ENCODE peak calls at places on chromosomes 3 and 15, in seven cellular contexts. One of them, this sample, is unnamed.

GRCh38 chr3:177146646-177147045 is 50.6 kb downstream of the TBL1XR1 start:
- DNase-seq in GM23248: peak
- DNase-seq in dorsolateral prefrontal cortex: no peak
- DNase-seq in hepatocyte: no peak
- DNase-seq in fibroblast of mammary gland: peak
- DNase-seq in colonic mucosa: no peak
- DNase-seq in OCI-LY7: no peak
- DNase-seq in this sample: no peak

GRCh38 chr15:70835415-70835814 is 18.5 kb downstream of the LARP6 start:
- DNase-seq in GM23248: peak
- DNase-seq in dorsolateral prefrontal cortex: peak
- DNase-seq in hepatocyte: no peak
- DNase-seq in fibroblast of mammary gland: peak
- DNase-seq in colonic mucosa: no peak
- DNase-seq in OCI-LY7: no peak
- DNase-seq in this sample: no peak

GRCh38 chr3:38039899-38040261 is 872 bp downstream of the DLEC1 start:
- DNase-seq in GM23248: peak
- DNase-seq in dorsolateral prefrontal cortex: peak
- DNase-seq in hepatocyte: peak
- DNase-seq in fibroblast of mammary gland: peak
- DNase-seq in colonic mucosa: peak
- DNase-seq in OCI-LY7: peak
- DNase-seq in this sample: no peak

GRCh38 chr3:46845397-46845859 is 17.8 kb downstream of the MYL3 start:
- DNase-seq in GM23248: peak
- DNase-seq in dorsolateral prefrontal cortex: peak
- DNase-seq in hepatocyte: peak
- DNase-seq in fibroblast of mammary gland: peak
- DNase-seq in colonic mucosa: peak
- DNase-seq in OCI-LY7: no peak
- DNase-seq in this sample: peak

GRCh38 chr15:62125763-62126162 is 39.3 kb downstream of the C2CD4B start:
- DNase-seq in GM23248: peak
- DNase-seq in dorsolateral prefrontal cortex: no peak
- DNase-seq in hepatocyte: peak
- DNase-seq in fibroblast of mammary gland: peak
- DNase-seq in colonic mucosa: peak
- DNase-seq in OCI-LY7: peak
- DNase-seq in this sample: peak

GRCh38 chr3:114464548-114464947 is 170.7 kb downstream of the TIGIT start:
- DNase-seq in GM23248: no peak
- DNase-seq in dorsolateral prefrontal cortex: no peak
- DNase-seq in hepatocyte: no peak
- DNase-seq in fibroblast of mammary gland: no peak
- DNase-seq in colonic mucosa: no peak
- DNase-seq in OCI-LY7: no peak
- DNase-seq in this sample: no peak

GRCh38 chr3:113743006-113743639 is 2.9 kb downstream of the NAA50 start:
- DNase-seq in GM23248: no peak
- DNase-seq in dorsolateral prefrontal cortex: no peak
- DNase-seq in hepatocyte: no peak
- DNase-seq in fibroblast of mammary gland: no peak
- DNase-seq in colonic mucosa: no peak
- DNase-seq in OCI-LY7: peak
- DNase-seq in this sample: no peak

GRCh38 chr3:148528024-148528423 is 169.7 kb upstream of the AGTR1 start:
- DNase-seq in GM23248: peak
- DNase-seq in dorsolateral prefrontal cortex: no peak
- DNase-seq in hepatocyte: no peak
- DNase-seq in fibroblast of mammary gland: peak
- DNase-seq in colonic mucosa: no peak
- DNase-seq in OCI-LY7: no peak
- DNase-seq in this sample: no peak

GRCh38 chr3:87413821-87414220 is 137.4 kb upstream of the POU1F1 start:
- DNase-seq in GM23248: peak
- DNase-seq in dorsolateral prefrontal cortex: no peak
- DNase-seq in hepatocyte: no peak
- DNase-seq in fibroblast of mammary gland: no peak
- DNase-seq in colonic mucosa: no peak
- DNase-seq in OCI-LY7: no peak
- DNase-seq in this sample: no peak

GRCh38 chr15:85870216-85871014 is 75.7 kb upstream of the KLHL25 start:
- DNase-seq in GM23248: no peak
- DNase-seq in dorsolateral prefrontal cortex: no peak
- DNase-seq in hepatocyte: no peak
- DNase-seq in fibroblast of mammary gland: no peak
- DNase-seq in colonic mucosa: no peak
- DNase-seq in OCI-LY7: no peak
- DNase-seq in this sample: no peak

GRCh38 chr3:10419637-10420232 is 85.7 kb downstream of the ATP2B2 start:
- DNase-seq in GM23248: no peak
- DNase-seq in dorsolateral prefrontal cortex: no peak
- DNase-seq in hepatocyte: no peak
- DNase-seq in fibroblast of mammary gland: no peak
- DNase-seq in colonic mucosa: no peak
- DNase-seq in OCI-LY7: peak
- DNase-seq in this sample: no peak

GRCh38 chr15:71526061-71526460 is 284.3 kb upstream of the NR2E3 start:
- DNase-seq in GM23248: peak
- DNase-seq in dorsolateral prefrontal cortex: no peak
- DNase-seq in hepatocyte: peak
- DNase-seq in fibroblast of mammary gland: no peak
- DNase-seq in colonic mucosa: no peak
- DNase-seq in OCI-LY7: no peak
- DNase-seq in this sample: peak

GRCh38 chr3:42780892-42781700 is 8.0 kb upstream of the CCDC13 start:
- DNase-seq in GM23248: peak
- DNase-seq in dorsolateral prefrontal cortex: no peak
- DNase-seq in hepatocyte: peak
- DNase-seq in fibroblast of mammary gland: peak
- DNase-seq in colonic mucosa: peak
- DNase-seq in OCI-LY7: peak
- DNase-seq in this sample: peak

GRCh38 chr3:151837057-151837456 is 23.1 kb downstream of the AADAC start:
- DNase-seq in GM23248: peak
- DNase-seq in dorsolateral prefrontal cortex: no peak
- DNase-seq in hepatocyte: peak
- DNase-seq in fibroblast of mammary gland: peak
- DNase-seq in colonic mucosa: no peak
- DNase-seq in OCI-LY7: no peak
- DNase-seq in this sample: peak

GRCh38 chr3:151395806-151396205 is 11.3 kb upstream of the P2RY12 start:
- DNase-seq in GM23248: peak
- DNase-seq in dorsolateral prefrontal cortex: no peak
- DNase-seq in hepatocyte: no peak
- DNase-seq in fibroblast of mammary gland: peak
- DNase-seq in colonic mucosa: no peak
- DNase-seq in OCI-LY7: no peak
- DNase-seq in this sample: no peak

GRCh38 chr3:64300790-64301423 is 75.6 kb upstream of the PRICKLE2 start:
- DNase-seq in GM23248: peak
- DNase-seq in dorsolateral prefrontal cortex: no peak
- DNase-seq in hepatocyte: no peak
- DNase-seq in fibroblast of mammary gland: peak
- DNase-seq in colonic mucosa: no peak
- DNase-seq in OCI-LY7: no peak
- DNase-seq in this sample: no peak

GRCh38 chr15:41581110-41581509 is 22.1 kb downstream of the TYRO3 start:
- DNase-seq in GM23248: peak
- DNase-seq in dorsolateral prefrontal cortex: no peak
- DNase-seq in hepatocyte: peak
- DNase-seq in fibroblast of mammary gland: no peak
- DNase-seq in colonic mucosa: no peak
- DNase-seq in OCI-LY7: peak
- DNase-seq in this sample: peak

GRCh38 chr15:39429898-39430357 is 151.0 kb upstream of the THBS1 start:
- DNase-seq in GM23248: peak
- DNase-seq in dorsolateral prefrontal cortex: no peak
- DNase-seq in hepatocyte: peak
- DNase-seq in fibroblast of mammary gland: peak
- DNase-seq in colonic mucosa: no peak
- DNase-seq in OCI-LY7: no peak
- DNase-seq in this sample: no peak

GRCh38 chr3:156332304-156332703 is 211.9 kb downstream of the KCNAB1 start:
- DNase-seq in GM23248: no peak
- DNase-seq in dorsolateral prefrontal cortex: no peak
- DNase-seq in hepatocyte: no peak
- DNase-seq in fibroblast of mammary gland: no peak
- DNase-seq in colonic mucosa: no peak
- DNase-seq in OCI-LY7: no peak
- DNase-seq in this sample: no peak

GRCh38 chr3:115401891-115402501 is 221.3 kb upstream of the GAP43 start:
- DNase-seq in GM23248: peak
- DNase-seq in dorsolateral prefrontal cortex: no peak
- DNase-seq in hepatocyte: no peak
- DNase-seq in fibroblast of mammary gland: peak
- DNase-seq in colonic mucosa: no peak
- DNase-seq in OCI-LY7: no peak
- DNase-seq in this sample: no peak

GRCh38 chr3:54882114-54882833 is 45.6 kb downstream of the LRTM1 start:
- DNase-seq in GM23248: peak
- DNase-seq in dorsolateral prefrontal cortex: no peak
- DNase-seq in hepatocyte: peak
- DNase-seq in fibroblast of mammary gland: peak
- DNase-seq in colonic mucosa: no peak
- DNase-seq in OCI-LY7: no peak
- DNase-seq in this sample: no peak

GRCh38 chr15:93974804-93975481 is 256.4 kb upstream of the MCTP2 start:
- DNase-seq in GM23248: peak
- DNase-seq in dorsolateral prefrontal cortex: no peak
- DNase-seq in hepatocyte: peak
- DNase-seq in fibroblast of mammary gland: peak
- DNase-seq in colonic mucosa: no peak
- DNase-seq in OCI-LY7: no peak
- DNase-seq in this sample: peak

GRCh38 chr3:85785766-85786165 is 827.0 kb downstream of the CADM2 start:
- DNase-seq in GM23248: no peak
- DNase-seq in dorsolateral prefrontal cortex: no peak
- DNase-seq in hepatocyte: no peak
- DNase-seq in fibroblast of mammary gland: peak
- DNase-seq in colonic mucosa: no peak
- DNase-seq in OCI-LY7: no peak
- DNase-seq in this sample: no peak

GRCh38 chr3:62246094-62246493 is 127.3 kb downstream of the FEZF2 start:
- DNase-seq in GM23248: no peak
- DNase-seq in dorsolateral prefrontal cortex: no peak
- DNase-seq in hepatocyte: no peak
- DNase-seq in fibroblast of mammary gland: no peak
- DNase-seq in colonic mucosa: no peak
- DNase-seq in OCI-LY7: no peak
- DNase-seq in this sample: no peak
- H3K4me3 ChIP-seq in GM23248: no peak
- H3K4me3 ChIP-seq in dorsolateral prefrontal cortex: no peak
- H3K4me3 ChIP-seq in hepatocyte: no peak
- H3K4me3 ChIP-seq in fibroblast of mammary gland: no peak
- H3K4me3 ChIP-seq in colonic mucosa: no peak
- H3K4me3 ChIP-seq in OCI-LY7: no peak
- H3K4me3 ChIP-seq in this sample: no peak

DNA sequence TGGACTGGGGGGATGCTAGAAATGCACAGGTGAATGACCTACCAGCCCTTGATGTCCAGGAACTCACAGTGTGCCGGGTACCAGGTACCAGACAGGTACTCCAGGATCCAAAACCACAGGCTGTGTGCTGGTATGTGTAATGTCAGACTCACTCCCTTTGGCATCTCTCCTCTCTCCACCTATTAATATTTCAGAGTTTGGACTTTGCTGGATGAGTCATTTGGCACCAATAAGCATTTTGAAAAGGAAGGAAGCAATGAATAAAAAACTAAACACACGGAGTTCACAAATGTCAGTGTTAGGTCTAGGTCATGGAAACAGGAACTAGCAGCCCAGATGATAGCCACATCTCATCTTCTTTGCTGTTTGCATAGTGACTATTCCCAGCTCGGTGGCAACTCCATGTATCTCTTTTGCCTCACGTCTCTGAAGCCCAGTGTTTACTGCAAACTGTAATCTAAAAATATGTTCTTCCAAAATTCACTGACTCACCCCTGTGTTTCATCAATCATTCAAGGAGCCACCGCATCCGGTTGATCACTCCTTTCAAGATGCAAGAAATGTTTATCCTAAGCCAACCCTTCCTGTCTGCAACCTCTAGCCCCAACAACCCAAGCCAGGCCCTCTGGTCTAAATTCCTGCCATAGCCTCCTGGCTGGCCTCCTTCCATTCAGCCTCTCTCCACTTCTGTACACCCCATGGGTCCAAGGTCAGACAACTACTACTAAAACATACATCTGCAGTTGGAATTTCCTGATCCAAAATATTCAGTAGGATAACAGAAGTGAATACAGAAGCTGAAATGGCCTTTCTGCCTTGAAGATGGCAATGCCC is 8.4 kb downstream of the ITGB5 start:
- DNase-seq in GM23248: peak
- DNase-seq in dorsolateral prefrontal cortex: no peak
- DNase-seq in hepatocyte: peak
- DNase-seq in fibroblast of mammary gland: peak
- DNase-seq in colonic mucosa: peak
- DNase-seq in OCI-LY7: no peak
- DNase-seq in this sample: peak
- H3K4me3 ChIP-seq in GM23248: peak
- H3K4me3 ChIP-seq in dorsolateral prefrontal cortex: no peak
- H3K4me3 ChIP-seq in hepatocyte: no peak
- H3K4me3 ChIP-seq in fibroblast of mammary gland: no peak
- H3K4me3 ChIP-seq in colonic mucosa: no peak
- H3K4me3 ChIP-seq in OCI-LY7: no peak
- H3K4me3 ChIP-seq in this sample: no peak

DNA sequence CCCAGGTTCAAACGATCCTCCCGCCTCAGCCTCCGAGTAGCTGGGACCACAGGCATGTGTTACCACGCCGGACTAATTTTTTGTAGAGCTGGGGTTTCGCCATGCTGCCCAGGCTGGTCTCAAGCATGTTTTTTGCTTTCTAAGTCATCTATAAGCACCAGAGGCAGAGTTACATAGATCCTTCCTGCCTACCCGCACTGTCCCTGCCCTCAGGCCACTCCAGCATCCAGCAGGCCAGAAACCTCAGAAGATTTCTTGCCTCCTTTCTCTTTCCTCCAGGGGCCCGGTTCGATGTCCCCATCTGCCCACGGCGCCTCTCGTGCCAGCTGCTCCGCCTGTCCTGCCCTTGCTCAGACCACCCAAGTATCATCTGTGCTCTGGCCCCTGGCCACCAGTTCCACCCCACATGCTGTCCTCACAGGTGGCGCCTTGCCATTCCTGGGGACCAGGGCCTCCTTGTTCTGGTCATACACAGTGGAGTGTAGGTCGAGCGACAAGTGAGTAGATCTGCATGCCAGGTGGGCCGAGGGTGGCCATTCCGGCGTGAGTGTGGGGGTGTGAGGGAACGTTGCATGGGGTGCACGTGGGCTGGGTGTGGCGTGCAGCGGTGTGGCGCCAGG is 27.3 kb downstream of the KLHDC8B start:
- DNase-seq in GM23248: no peak
- DNase-seq in dorsolateral prefrontal cortex: no peak
- DNase-seq in hepatocyte: no peak
- DNase-seq in fibroblast of mammary gland: no peak
- DNase-seq in colonic mucosa: no peak
- DNase-seq in OCI-LY7: no peak
- DNase-seq in this sample: no peak
- H3K4me3 ChIP-seq in GM23248: peak
- H3K4me3 ChIP-seq in dorsolateral prefrontal cortex: peak
- H3K4me3 ChIP-seq in hepatocyte: no peak
- H3K4me3 ChIP-seq in fibroblast of mammary gland: no peak
- H3K4me3 ChIP-seq in colonic mucosa: no peak
- H3K4me3 ChIP-seq in OCI-LY7: no peak
- H3K4me3 ChIP-seq in this sample: no peak

GRCh38 chr15:38424101-38424552 is 29.8 kb upstream of the FAM98B start:
- DNase-seq in GM23248: no peak
- DNase-seq in dorsolateral prefrontal cortex: no peak
- DNase-seq in hepatocyte: no peak
- DNase-seq in fibroblast of mammary gland: no peak
- DNase-seq in colonic mucosa: no peak
- DNase-seq in OCI-LY7: no peak
- DNase-seq in this sample: no peak
- H3K4me3 ChIP-seq in GM23248: no peak
- H3K4me3 ChIP-seq in dorsolateral prefrontal cortex: no peak
- H3K4me3 ChIP-seq in hepatocyte: no peak
- H3K4me3 ChIP-seq in fibroblast of mammary gland: no peak
- H3K4me3 ChIP-seq in colonic mucosa: no peak
- H3K4me3 ChIP-seq in OCI-LY7: no peak
- H3K4me3 ChIP-seq in this sample: no peak